ENCODE peak calls at places on chromosomes 5 and 9, in five cellular contexts. S, M, N, R and E are unnamed samples.

GRCh38 chr9:127877566-127877998 is at the start of gene AK1:
- DNase-seq in S (peak), R (no peak), M (no peak), N (peak), E (no peak)

GRCh38 chr5:127564002-127564769 is 46.7 kb downstream of the PRRC1 start:
- DNase-seq in M (peak), R (peak), S (peak), N (peak), E (peak)

GRCh38 chr9:6910032-6910431 is 152.3 kb downstream of the KDM4C start:
- DNase-seq in N (no peak), M (no peak), R (no peak), S (peak), E (no peak)

GRCh38 chr5:95966005-95966404 is 4.4 kb upstream of the ELL2 start:
- DNase-seq in M (no peak), N (no peak), R (no peak), S (no peak), E (no peak)

GRCh38 chr9:97109194-97109811 is 70.4 kb upstream of the CTSV start:
- DNase-seq in N (peak), R (no peak), M (peak), S (peak), E (peak)

GRCh38 chr9:130042931-130043653 is at the start of gene FNBP1:
- DNase-seq in N (peak), R (peak), S (peak), M (peak), E (no peak)

GRCh38 chr9:112380102-112380581 is at the start of gene HSDL2:
- DNase-seq in M (peak), S (no peak), N (no peak), R (peak), E (no peak)

GRCh38 chr9:115209601-115210306 is 91.8 kb upstream of the TNC start:
- DNase-seq in S (no peak), M (no peak), R (no peak), N (no peak), E (no peak)

GRCh38 chr9:124721109-124721850 is 49.8 kb downstream of the NR6A1 start:
- DNase-seq in N (no peak), S (no peak), M (no peak), R (no peak), E (no peak)

GRCh38 chr5:172659909-172660628 is 19.0 kb downstream of the NEURL1B start:
- DNase-seq in M (no peak), N (peak), R (no peak), S (peak), E (peak)